ENCODE peak calls at places on chromosomes 12 and 14, in nine cellular contexts. B is PC-9, L is K562, D is HCT116, F is astrocyte, A is HepG2, I is MM.1S, O is GM23338, S is PC-3. X is an unnamed sample.

GRCh38 chr12:2813214-2813554 is 716 bp downstream of the ITFG2 start:
- DNase-seq in B (no peak), I (no peak), O (no peak), F (no peak), L (no peak), S (no peak), A (no peak), D (no peak), X (no peak)

GRCh38 chr14:59215353-59215752 is 26.9 kb downstream of the DAAM1 start:
- DNase-seq in O (no peak), F (peak), A (peak), L (no peak), I (no peak), B (no peak), D (no peak), S (no peak), X (peak)

GRCh38 chr12:34403706-34404376 is 381.5 kb downstream of the ALG10 start:
- DNase-seq in I (no peak), S (no peak), L (no peak), F (no peak), B (no peak), A (no peak), O (no peak), D (no peak), X (no peak)

GRCh38 chr12:46266382-46266791 is 2.5 kb downstream of the SLC38A1 start:
- DNase-seq in O (peak), B (peak), S (peak), I (peak), A (no peak), F (peak), D (no peak), L (peak), X (peak)

GRCh38 chr12:76563061-76563460 is 3.5 kb upstream of the OSBPL8 start:
- DNase-seq in S (peak), O (no peak), F (no peak), L (no peak), D (no peak), A (no peak), I (no peak), B (peak), X (no peak)

GRCh38 chr12:11497995-11498394 is 102.6 kb upstream of the PRB2 start:
- DNase-seq in L (no peak), I (no peak), B (peak), A (no peak), D (no peak), S (no peak), O (no peak), F (no peak), X (no peak)

GRCh38 chr12:41680155-41680554 is 464.5 kb downstream of the GXYLT1 start:
- DNase-seq in D (no peak), F (no peak), L (no peak), A (no peak), I (no peak), B (no peak), S (no peak), O (no peak), X (no peak)

GRCh38 chr12:130715996-130716917 is at the start of gene RIMBP2:
- DNase-seq in L (no peak), I (no peak), S (no peak), B (no peak), A (no peak), D (no peak), F (peak), O (peak), X (peak)

GRCh38 chr14:49546766-49547165 is 39.4 kb downstream of the RPS29 start:
- DNase-seq in I (no peak), L (no peak), O (no peak), F (no peak), A (no peak), S (peak), D (no peak), B (no peak), X (no peak)

GRCh38 chr12:50633950-50634349 is 129.2 kb downstream of the DIP2B start:
- DNase-seq in B (no peak), I (no peak), F (peak), D (no peak), L (no peak), A (no peak), O (no peak), S (no peak), X (peak)

GRCh38 chr12:20548592-20548991 is 146.5 kb upstream of the SLCO1C1 start:
- DNase-seq in I (no peak), D (no peak), S (no peak), L (no peak), F (no peak), A (no peak), O (no peak), B (no peak), X (no peak)
- H2AFZ ChIP-seq in I (no peak), D (peak), S (no peak), L (no peak), F (no peak), A (no peak), O (no peak), B (no peak), X (no peak)

DNA sequence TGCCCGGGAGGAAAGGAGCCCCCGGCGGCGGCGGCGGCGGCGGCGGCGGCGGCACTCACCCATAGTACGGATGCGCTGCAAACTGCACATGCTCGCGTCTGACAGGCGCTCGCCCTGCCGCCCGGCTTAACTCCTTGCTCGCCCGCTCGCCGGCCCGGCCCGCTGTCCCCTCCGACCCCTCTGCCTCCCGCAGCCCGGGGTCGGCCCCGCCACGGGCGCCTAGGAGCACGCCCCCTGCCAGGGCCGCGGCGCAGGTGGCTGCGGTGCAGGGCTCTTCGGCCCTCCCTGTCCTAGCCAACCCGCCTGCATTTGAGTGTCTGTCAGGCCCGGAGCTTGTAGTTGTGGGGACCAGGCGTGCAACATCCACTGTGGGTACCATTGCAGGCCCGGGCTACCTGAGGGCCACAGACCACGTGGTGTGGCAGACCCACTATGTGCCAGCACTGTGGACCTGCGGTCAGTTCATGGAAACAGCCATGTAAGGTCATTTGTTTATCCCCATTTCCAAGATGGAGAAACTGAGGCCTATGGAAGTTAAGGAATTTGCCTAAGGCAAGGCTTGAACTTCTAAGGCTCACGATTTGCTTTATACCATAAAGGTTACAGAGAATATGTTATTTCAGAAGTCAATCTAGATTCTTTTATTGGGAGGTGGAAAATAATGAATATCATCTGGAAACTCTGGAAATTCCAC is 17.6 kb upstream of the PLEKHH1 start:
- DNase-seq in D (no peak), O (peak), I (peak), F (no peak), L (peak), A (no peak), B (no peak), S (peak), X (peak)
- TF ChIP-seq EZH2 in D (no peak), O (no peak), I (no peak), F (no peak), L (no peak), A (no peak), B (no peak), S (no peak), X (no peak)

DNA sequence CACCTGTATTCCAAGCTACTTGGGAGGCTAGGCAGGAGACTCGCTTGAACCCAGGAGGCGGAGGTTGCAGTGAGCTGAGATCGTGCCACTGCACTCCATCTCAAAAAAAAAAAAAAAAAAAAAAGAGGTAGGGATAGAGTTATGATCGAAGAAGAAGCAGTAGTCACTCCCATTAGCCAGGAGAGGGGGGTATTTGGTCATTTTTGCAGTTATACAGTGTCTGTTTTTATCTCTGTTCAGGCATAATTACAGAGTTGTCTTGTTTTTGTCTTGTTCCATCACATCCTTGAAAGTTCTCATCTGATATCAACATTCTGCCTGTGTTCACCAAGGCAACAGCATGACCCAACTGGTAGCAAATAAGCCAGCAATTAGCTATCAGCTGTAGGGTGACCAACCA is 98.5 kb upstream of the TMPO start:
- DNase-seq in F (peak), O (peak), A (no peak), B (no peak), D (no peak), L (no peak), I (no peak), S (peak), X (peak)
- TF ChIP-seq CTCF in F (peak), O (peak), A (peak), B (peak), D (peak), L (peak), I (no peak), S (peak), X (peak)

GRCh38 chr14:69796797-69797500 is at the start of gene SLC10A1:
- DNase-seq in A (peak), O (no peak), I (no peak), B (no peak), S (no peak), F (no peak), L (no peak), D (no peak), X (no peak)
- H2AFZ ChIP-seq in A (no peak), O (peak), I (no peak), B (no peak), S (no peak), F (no peak), L (no peak), D (no peak), X (no peak)

DNA sequence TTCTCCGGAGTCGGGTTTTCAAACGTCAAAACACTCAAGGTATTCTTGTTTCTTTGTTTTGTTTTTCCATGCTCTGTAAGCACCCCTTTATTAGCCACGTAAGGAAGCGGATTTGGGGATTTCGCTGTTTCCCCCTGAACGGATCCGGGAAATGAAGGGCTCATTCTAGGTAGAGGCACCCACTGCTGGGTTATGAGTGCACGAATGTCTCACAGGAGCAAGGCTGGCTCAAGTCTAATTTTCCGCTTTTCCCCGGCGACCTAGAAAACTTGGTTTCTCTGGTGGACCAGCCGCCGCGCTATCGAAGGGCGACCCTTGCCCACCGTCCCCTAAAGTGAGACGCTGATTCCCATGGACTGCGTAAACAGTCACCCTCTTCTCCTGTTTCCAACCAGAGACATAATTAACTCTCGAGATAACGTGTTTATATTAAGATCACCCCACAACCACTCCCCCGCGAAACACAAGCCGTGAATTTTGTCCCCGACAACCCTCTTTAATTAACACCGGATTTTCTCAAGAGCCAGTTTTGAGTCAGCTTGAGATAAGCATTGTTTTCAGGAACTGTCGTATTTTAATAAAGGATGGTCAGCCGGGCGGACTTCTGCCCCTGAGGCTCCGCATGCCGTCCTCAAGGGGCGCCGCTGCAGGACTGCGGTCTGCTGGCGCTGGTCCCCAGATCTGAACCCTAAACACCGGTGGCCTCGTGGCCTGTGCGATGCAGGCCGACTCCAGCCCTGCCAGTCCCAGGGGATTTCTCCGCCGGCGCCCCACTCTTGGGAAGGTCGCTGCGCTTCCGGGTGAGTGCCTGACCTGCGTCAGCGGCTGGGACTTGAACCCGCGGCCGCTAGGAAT is 523 bp upstream of the ABCC9 start:
- DNase-seq in A (no peak), B (no peak), I (no peak), D (no peak), L (no peak), O (peak), F (peak), S (no peak), X (peak)
- TF ChIP-seq EZH2 in A (no peak), B (no peak), I (no peak), D (no peak), L (no peak), O (peak), F (no peak), S (no peak), X (no peak)

GRCh38 chr12:121823101-121823726 is 19.4 kb downstream of the SETD1B start:
- DNase-seq in I (no peak), B (no peak), D (no peak), L (no peak), S (no peak), O (peak), F (no peak), A (no peak), X (no peak)
- TF ChIP-seq CTCF in I (no peak), B (no peak), D (no peak), L (peak), S (peak), O (peak), F (no peak), A (peak), X (peak)